ENCODE peak calls at places on chromosome 14, in nine cellular contexts. Y is cardiac fibroblast, S is tibial nerve, A is AG10803, E is nephron progenitor cell, P is psoas muscle, T is fibroblast of mammary gland, M is HFFc6, L is dorsolateral prefrontal cortex. X is an unnamed sample.
A peak's percentile ranks its signal among the peaks of the same experiment; 100 is the strongest.

GRCh38 chr14:105888151-105888550 is 361.8 kb downstream of the TMEM121 start:
- DNase-seq in Y (no peak), S (no peak), A (no peak), E (no peak), P (peak; percentile 5), T (no peak), M (no peak), L (no peak), X (no peak)

GRCh38 chr14:47208434-47208833 is 467.0 kb downstream of the MDGA2 start:
- DNase-seq in Y (no peak), S (no peak), A (no peak), E (no peak), P (no peak), T (no peak), M (no peak), L (no peak), X (no peak)

GRCh38 chr14:62694075-62694474 is 351.2 kb downstream of the KCNH5 start:
- DNase-seq in Y (peak; percentile 91), S (no peak), A (peak; percentile 5), E (no peak), P (no peak), T (peak; percentile 81), M (no peak), L (no peak), X (no peak)

GRCh38 chr14:23294734-23295561 is 7.7 kb downstream of the PPP1R3E start:
- DNase-seq in Y (peak; percentile 70), S (peak; percentile 47), A (peak; percentile 55), E (peak; percentile 45), P (peak; percentile 32), T (peak; percentile 69), M (peak; percentile 32), L (no peak), X (no peak)

GRCh38 chr14:57199911-57200310 is 68.8 kb downstream of the EXOC5 start:
- DNase-seq in Y (peak; percentile 47), S (no peak), A (peak; percentile 10), E (no peak), P (no peak), T (peak; percentile 47), M (peak; percentile 27), L (no peak), X (no peak)

GRCh38 chr14:22822017-22822618 is 6.9 kb upstream of the SLC7A7 start:
- DNase-seq in Y (no peak), S (no peak), A (no peak), E (peak; percentile 35), P (no peak), T (no peak), M (no peak), L (no peak), X (no peak)

GRCh38 chr14:62745496-62745895 is 299.8 kb downstream of the KCNH5 start:
- DNase-seq in Y (no peak), S (no peak), A (no peak), E (no peak), P (no peak), T (no peak), M (no peak), L (no peak), X (no peak)

GRCh38 chr14:28536889-28537288 is 229.7 kb upstream of the FOXG1 start:
- DNase-seq in Y (no peak), S (no peak), A (no peak), E (no peak), P (no peak), T (no peak), M (no peak), L (no peak), X (no peak)

GRCh38 chr14:79543966-79544365 is 667.3 kb downstream of the DIO2 start:
- DNase-seq in Y (peak; percentile 40), S (no peak), A (no peak), E (no peak), P (no peak), T (peak; percentile 58), M (peak; percentile 18), L (no peak), X (no peak)

GRCh38 chr14:19801118-19801464 is 2.5 kb upstream of the OR4N2 start:
- DNase-seq in Y (no peak), S (no peak), A (no peak), E (no peak), P (no peak), T (no peak), M (no peak), L (no peak), X (no peak)

GRCh38 chr14:39492267-39492666 is 60.0 kb upstream of the FBXO33 start:
- DNase-seq in Y (peak; percentile 80), S (no peak), A (peak; percentile 84), E (no peak), P (no peak), T (peak; percentile 78), M (peak; percentile 80), L (no peak), X (peak; percentile 70)

GRCh38 chr14:87615050-87615449 is 377.9 kb downstream of the GALC start:
- DNase-seq in Y (no peak), S (no peak), A (no peak), E (no peak), P (no peak), T (no peak), M (no peak), L (no peak), X (no peak)

GRCh38 chr14:100065942-100066574 is 836 bp downstream of the EVL start:
- DNase-seq in Y (peak; percentile 24), S (no peak), A (no peak), E (no peak), P (no peak), T (peak; percentile 37), M (no peak), L (no peak), X (no peak)

GRCh38 chr14:105326891-105327694 is 12.5 kb downstream of the PACS2 start:
- DNase-seq in Y (no peak), S (no peak), A (no peak), E (peak; percentile 42), P (no peak), T (no peak), M (no peak), L (no peak), X (no peak)

GRCh38 chr14:90111895-90112534 is 50.2 kb downstream of the KCNK13 start:
- DNase-seq in Y (no peak), S (no peak), A (peak; percentile 59), E (no peak), P (no peak), T (peak; percentile 87), M (peak; percentile 92), L (no peak), X (no peak)

GRCh38 chr14:69957986-69958385 is 78.8 kb downstream of the SMOC1 start:
- DNase-seq in Y (no peak), S (no peak), A (no peak), E (no peak), P (no peak), T (no peak), M (no peak), L (no peak), X (no peak)

DNA sequence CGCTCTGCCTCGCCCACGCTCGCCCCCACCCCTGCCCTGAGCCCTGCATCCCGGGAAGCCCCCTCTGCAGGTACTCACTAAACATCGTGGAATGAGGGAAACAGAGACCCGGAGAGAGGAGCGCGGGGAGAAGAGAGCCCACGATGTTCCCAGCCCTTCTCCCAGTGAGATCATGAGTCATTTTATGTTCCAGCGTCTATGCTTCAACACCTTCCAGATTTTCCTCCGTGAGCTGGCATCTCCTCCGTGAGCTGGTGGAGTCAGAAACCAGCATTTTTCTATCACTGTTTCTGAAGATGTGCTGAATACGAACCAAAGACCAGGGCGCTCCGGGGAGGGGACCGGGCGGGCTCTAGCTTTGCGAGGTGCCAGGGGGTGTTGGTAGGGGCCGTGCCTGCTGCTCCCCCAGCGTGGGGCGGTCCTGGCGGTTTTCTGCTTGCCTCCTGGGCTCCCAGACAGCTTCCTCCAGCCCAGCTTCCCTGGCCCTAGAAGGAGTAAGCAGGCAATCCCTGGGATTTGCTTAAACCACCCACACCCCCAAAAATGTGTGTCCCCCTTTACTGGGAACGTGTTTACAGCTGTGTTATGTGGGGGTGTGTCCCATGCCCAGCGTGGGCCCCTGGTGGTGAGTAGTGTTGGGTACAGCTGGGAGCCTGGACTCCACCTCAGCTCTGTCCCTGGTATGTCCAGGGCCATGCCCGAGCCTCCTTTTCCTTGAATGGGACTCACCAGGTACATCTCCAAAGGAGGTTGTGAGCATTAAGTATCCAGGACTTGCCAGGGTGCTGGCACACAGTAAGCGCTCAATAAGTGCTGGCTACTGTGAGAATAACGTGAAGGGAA is 74.2 kb downstream of the DIO3 start:
- DNase-seq in Y (no peak), S (no peak), A (no peak), E (no peak), P (no peak), T (peak; percentile 2), M (no peak), L (no peak), X (no peak)
- TF ChIP-seq CTCF in Y (no peak), S (no peak), A (no peak), E (no peak), P (no peak), T (no peak), M (no peak), L (no peak), X (no peak)

DNA sequence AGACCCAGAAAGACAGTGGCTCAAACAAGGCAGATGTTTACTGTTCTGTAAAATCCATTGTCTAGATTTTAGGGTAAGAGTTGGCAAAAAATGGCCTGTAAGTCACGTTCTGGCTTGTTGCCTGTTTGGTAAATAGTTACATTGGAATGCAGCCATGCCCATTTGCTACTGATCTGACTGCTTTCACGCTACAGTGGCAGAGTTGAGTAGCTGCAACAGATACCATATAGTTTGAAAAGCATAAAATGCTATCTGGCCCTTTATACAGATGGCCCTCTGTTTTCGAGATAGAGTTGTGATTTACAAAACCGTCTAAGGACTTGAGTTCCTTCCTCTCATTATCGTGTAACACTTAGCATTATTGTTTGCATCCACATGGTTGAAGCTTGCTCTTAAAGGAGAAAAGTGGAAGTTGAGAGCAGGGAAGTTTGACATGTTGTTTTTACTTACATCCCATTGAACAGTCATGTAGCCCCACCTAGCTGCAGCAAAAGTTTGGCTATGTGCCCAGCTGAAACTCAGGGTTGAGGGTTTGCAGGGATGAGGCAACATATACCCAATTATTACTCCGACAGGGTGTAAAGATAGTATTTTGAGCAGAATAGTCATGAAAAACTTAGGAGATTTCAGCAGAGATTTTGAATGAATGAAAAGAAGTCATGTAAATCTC is 11.3 kb upstream of the SCFD1 start:
- DNase-seq in Y (peak; percentile 86), S (peak; percentile 55), A (peak; percentile 51), E (no peak), P (no peak), T (peak; percentile 78), M (peak; percentile 28), L (peak; percentile 56), X (no peak)
- TF ChIP-seq CTCF in Y (peak; percentile 29), S (no peak), A (peak; percentile 20), E (no peak), P (peak; percentile 54), T (peak; percentile 33), M (peak; percentile 57), L (peak; percentile 57), X (peak; percentile 36)

GRCh38 chr14:77804592-77804991 is 4.7 kb downstream of the ADCK1 start:
- DNase-seq in Y (peak; percentile 12), S (no peak), A (no peak), E (no peak), P (no peak), T (peak; percentile 27), M (no peak), L (no peak), X (no peak)
- TF ChIP-seq CTCF in Y (peak; percentile 44), S (no peak), A (peak; percentile 2), E (no peak), P (no peak), T (peak; percentile 38), M (peak; percentile 70), L (no peak), X (no peak)

DNA sequence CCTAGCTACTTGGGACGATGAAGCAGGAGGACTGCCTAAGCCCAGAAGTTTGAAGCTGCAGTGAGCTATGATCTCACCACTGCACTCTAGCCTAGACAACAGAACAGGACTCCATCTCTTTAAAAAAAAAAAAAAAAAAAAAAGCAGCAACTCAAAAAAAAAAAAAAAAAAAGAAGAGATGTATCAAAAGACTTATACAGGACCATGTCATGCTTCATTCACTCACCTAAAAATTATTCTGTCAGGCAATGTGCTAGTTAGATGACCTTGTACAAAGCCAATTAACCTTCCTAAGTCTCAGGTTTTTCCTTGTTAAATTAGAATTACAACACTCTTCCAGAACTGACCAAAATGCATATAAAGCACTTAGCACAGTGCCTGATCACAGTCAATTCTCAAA is 50.9 kb downstream of the BAZ1A start:
- DNase-seq in Y (no peak), S (no peak), A (no peak), E (no peak), P (no peak), T (no peak), M (no peak), L (no peak), X (no peak)
- TF ChIP-seq CTCF in Y (no peak), S (no peak), A (no peak), E (no peak), P (no peak), T (no peak), M (no peak), L (no peak), X (no peak)

X was measured in BJ.